ENCODE peak calls at places on chromosomes 5 and 9, in six cellular contexts. G is A549, T is left ventricle myocardium inferior, K is IMR-90, J is esophagus muscularis mucosa, R is prostate gland. N is an unnamed sample. For H3K4me1, the result is how much of the 10 kb centered on the place peaks cover.

GRCh38 chr9:110984890-110985437 is 53.3 kb downstream of the LPAR1 start:
- DNase-seq in R (no peak), T (no peak), G (no peak), J (no peak), K (no peak), N (no peak)

GRCh38 chr9:6655036-6655435 is 9.5 kb upstream of the GLDC start:
- DNase-seq in T (no peak), R (no peak), J (no peak), G (no peak), K (no peak), N (no peak)

GRCh38 chr5:52864376-52864775 is 76.7 kb downstream of the ITGA1 start:
- DNase-seq in R (no peak), G (no peak), J (no peak), K (peak), T (no peak), N (no peak)

GRCh38 chr5:73440262-73440661 is 8.3 kb downstream of the FOXD1 start:
- DNase-seq in G (no peak), R (no peak), T (no peak), K (no peak), J (no peak), N (no peak)

GRCh38 chr5:173050791-173051190 is 5.4 kb upstream of the CREBRF start:
- DNase-seq in K (peak), T (no peak), R (no peak), J (no peak), G (no peak), N (no peak)

GRCh38 chr9:130282000-130282700 is 16.6 kb downstream of the HMCN2 start:
- DNase-seq in J (no peak), T (no peak), R (peak), G (no peak), K (no peak), N (no peak)

GRCh38 chr5:96706433-96707111 is 44.4 kb downstream of the CAST start:
- DNase-seq in G (no peak), R (no peak), K (no peak), J (no peak), T (no peak), N (no peak)

GRCh38 chr9:5786370-5787127 is 46.4 kb downstream of the ERMP1 start:
- DNase-seq in T (no peak), J (no peak), K (peak), G (no peak), R (no peak), N (no peak)

GRCh38 chr9:18274693-18275092 is 199.3 kb upstream of the ADAMTSL1 start:
- DNase-seq in K (no peak), G (no peak), T (no peak), J (no peak), R (no peak), N (no peak)

GRCh38 chr5:163649522-163649921 is 144.1 kb downstream of the MAT2B start:
- DNase-seq in K (peak), J (no peak), G (peak), T (no peak), R (no peak), N (no peak)

GRCh38 chr5:135024956-135025729 is 8.9 kb downstream of the PITX1 start:
- DNase-seq in T (no peak), K (no peak), G (peak), R (no peak), J (no peak), N (peak)

GRCh38 chr9:4832786-4833579 is 40.2 kb downstream of the RCL1 start:
- DNase-seq in R (no peak), T (no peak), G (peak), K (peak), J (no peak), N (no peak)

GRCh38 chr5:624118-624950 is 12.2 kb downstream of the CEP72 start:
- DNase-seq in K (no peak), T (no peak), G (no peak), R (no peak), J (no peak), N (peak)

GRCh38 chr9:127540664-127541041 is 71.4 kb upstream of the STXBP1 start:
- DNase-seq in T (no peak), R (peak), J (no peak), G (no peak), K (no peak), N (peak)

GRCh38 chr9:88173378-88173999 is 35.2 kb upstream of the SPATA31C2 start:
- DNase-seq in K (peak), R (no peak), J (no peak), T (peak), G (peak), N (no peak)

GRCh38 chr9:131429121-131430012 is 35.5 kb downstream of the PRRC2B start:
- DNase-seq in T (no peak), K (peak), G (no peak), J (no peak), R (no peak), N (no peak)

GRCh38 chr9:125631391-125632085 is 75.5 kb downstream of the MAPKAP1 start:
- DNase-seq in T (no peak), K (peak), J (no peak), G (peak), R (peak), N (no peak)

GRCh38 chr9:110571801-110572490 is 7.6 kb downstream of the SVEP1 start:
- DNase-seq in J (no peak), T (no peak), R (no peak), K (peak), G (no peak), N (no peak)

GRCh38 chr5:981466-981865 is 27.1 kb upstream of the NKD2 start:
- DNase-seq in T (no peak), R (no peak), G (no peak), J (no peak), K (no peak), N (no peak)

GRCh38 chr5:157836121-157836753 is 22.7 kb downstream of the CLINT1 start:
- DNase-seq in T (no peak), J (no peak), R (no peak), G (no peak), K (no peak), N (no peak)

GRCh38 chr5:112492291-112492690 is 73.2 kb upstream of the EPB41L4A start:
- DNase-seq in G (peak), J (no peak), R (no peak), T (peak), K (peak), N (no peak)

GRCh38 chr5:219492-219891 is 1.4 kb downstream of the SDHA start:
- DNase-seq in G (no peak), T (no peak), J (no peak), K (peak), R (no peak), N (no peak)

GRCh38 chr5:78497573-78498533 is 137.4 kb downstream of the SCAMP1 start:
- DNase-seq in K (no peak), R (no peak), G (no peak), T (no peak), J (peak), N (no peak)
- H3K4me1 ChIP-seq in K (under half), R (under half), G (under half), T (half or more), J (under half), N (under half)

DNA sequence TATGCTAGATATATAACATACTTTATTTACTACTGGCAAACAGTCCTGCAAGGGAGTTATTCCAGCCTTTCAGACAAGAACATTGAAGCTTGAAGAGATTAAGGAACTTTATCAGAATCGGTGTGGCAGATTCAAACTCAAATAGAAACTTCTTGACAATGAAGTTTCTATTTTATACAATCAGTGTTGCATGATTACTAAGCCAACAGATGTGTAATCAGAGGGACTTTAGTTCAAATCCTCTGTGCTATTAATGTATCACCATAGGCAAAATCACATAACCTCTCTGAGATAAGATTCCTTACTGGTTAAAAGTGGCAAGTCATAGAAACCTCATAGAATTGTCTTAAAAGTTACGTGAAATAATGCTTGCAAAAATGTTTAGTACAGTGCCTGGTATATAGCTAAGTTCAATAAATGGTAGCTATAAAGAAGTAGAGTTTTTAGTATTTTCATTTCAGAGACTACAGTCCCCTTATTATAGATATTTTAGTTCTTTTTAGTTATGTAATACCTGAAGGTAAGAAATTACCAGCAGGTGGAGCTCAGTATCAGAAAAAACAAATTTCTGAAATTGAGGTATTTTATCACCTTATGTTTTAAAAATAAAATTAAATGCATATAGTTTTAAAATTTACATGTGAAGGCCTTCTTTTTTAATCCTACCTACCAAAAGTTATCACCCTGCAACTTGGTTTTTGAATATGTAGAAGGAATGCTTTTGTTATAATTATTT is 172.1 kb downstream of the FER start:
- DNase-seq in K (no peak), R (no peak), J (no peak), G (no peak), T (no peak), N (no peak)
- TF ChIP-seq CTCF in K (peak), R (no peak), J (peak), G (peak), T (peak), N (peak)

DNA sequence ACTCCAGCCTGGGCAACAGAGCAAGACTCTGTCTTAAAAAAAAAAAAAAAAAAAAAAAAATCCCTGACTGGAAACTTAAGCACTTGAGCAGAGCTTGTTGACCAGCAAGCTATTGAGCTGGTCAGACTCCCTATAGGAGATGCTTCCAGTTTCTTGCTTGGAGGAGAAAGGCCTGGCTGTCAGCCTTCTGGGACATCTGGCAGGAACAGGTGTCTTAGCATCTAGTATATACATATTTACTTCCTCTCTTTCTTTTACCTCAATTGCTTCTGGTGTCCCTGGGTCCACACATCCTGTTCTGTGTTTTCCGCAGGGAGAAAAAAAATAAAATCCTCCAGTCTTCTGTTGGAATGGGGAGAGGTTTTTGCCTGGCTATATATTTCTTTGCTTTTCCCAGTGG is 60.1 kb downstream of the PRKACG start:
- DNase-seq in T (no peak), J (no peak), G (no peak), R (no peak), K (no peak), N (no peak)
- H3K27ac ChIP-seq in T (no peak), J (no peak), G (no peak), R (no peak), K (no peak), N (no peak)

GRCh38 chr9:71681708-71682268 is 86.5 kb downstream of the CEMIP2 start:
- DNase-seq in R (no peak), K (peak), T (no peak), J (peak), G (peak), N (no peak)

GRCh38 chr9:71678999-71679398 is 89.3 kb downstream of the CEMIP2 start:
- DNase-seq in K (no peak), J (no peak), T (no peak), G (no peak), R (no peak), N (no peak)

GRCh38 chr9:71683598-71684235 is 84.6 kb downstream of the CEMIP2 start:
- DNase-seq in G (no peak), R (peak), K (peak), T (no peak), J (no peak), N (no peak)

GRCh38 chr9:71680189-71680983 is 87.9 kb downstream of the CEMIP2 start:
- DNase-seq in G (peak), K (peak), R (no peak), T (no peak), J (no peak), N (no peak)

GRCh38 chr9:71681104-71681707 is 87.1 kb downstream of the CEMIP2 start:
- DNase-seq in T (no peak), G (no peak), J (no peak), R (no peak), K (peak), N (no peak)
- H3K4me1 ChIP-seq in T (half or more), G (half or more), J (under half), R (under half), K (under half), N (half or more)

DNA sequence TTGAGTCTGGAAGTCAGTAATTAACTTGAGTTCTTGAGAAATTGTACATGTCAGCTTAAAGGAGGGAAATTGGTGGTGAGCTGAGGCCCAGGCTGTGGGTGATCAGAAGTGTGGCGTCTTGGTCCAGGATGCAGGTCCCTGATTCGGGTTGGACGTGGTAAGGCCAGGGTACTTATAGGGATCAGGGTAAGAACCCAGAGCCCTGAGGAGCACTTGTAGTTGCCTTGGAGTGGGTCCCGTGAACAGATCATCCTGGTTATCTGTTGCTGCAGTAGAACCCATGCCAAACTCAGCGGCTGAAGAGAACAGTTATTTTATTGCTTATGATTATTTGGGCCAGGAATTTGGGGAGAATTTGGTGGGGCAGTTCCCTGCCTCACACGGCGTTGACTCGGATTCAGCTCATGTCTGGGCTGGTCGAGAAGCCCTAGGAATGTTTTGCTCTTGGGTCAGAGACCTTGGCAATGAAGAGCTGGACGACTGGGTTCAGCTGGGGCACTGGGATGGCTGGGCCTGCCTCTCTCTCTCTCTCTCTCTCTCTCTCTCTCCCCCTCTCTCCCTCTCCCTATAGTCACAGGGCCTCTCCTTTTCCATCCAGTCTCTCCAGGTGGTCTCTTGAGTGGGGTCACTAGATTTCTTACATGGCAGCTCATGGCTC is 73.1 kb downstream of the PDZD2 start:
- DNase-seq in R (no peak), G (no peak), J (no peak), K (no peak), T (no peak), N (no peak)
- TF ChIP-seq CTCF in R (no peak), G (no peak), J (no peak), K (no peak), T (no peak), N (no peak)

DNA sequence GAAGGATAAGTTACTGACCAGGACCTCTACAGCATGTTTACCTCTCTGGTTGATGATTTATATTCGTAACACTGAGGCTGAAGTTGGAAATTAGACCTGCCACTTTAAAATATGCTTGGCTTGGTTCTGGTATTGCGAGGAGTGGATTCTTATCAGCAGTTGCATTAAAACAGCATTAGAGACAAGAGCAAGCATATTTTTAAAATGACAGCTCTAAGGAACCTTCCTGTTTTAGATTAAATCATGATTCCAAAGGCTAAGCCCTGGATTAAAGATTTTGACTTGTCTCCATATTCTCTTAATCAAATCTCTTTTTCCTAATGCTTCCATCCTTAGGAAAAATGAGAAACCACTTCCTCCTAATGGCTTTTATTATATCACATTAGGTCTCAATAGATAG is 277.8 kb downstream of the KCTD16 start:
- DNase-seq in K (no peak), J (no peak), T (no peak), R (no peak), G (no peak), N (no peak)
- H3K27ac ChIP-seq in K (no peak), J (no peak), T (no peak), R (no peak), G (no peak), N (no peak)

GRCh38 chr9:133710661-133711427 is 27.3 kb downstream of the SARDH start:
- DNase-seq in J (no peak), R (no peak), T (no peak), G (no peak), K (no peak), N (peak)
- H3K4me1 ChIP-seq in J (under half), R (under half), T (under half), G (under half), K (under half), N (under half)

GRCh38 chr9:123104807-123105206 is 71.3 kb downstream of the GPR21 start:
- DNase-seq in R (no peak), G (no peak), K (no peak), J (no peak), T (no peak), N (no peak)

GRCh38 chr9:123105490-123105889 is 72.0 kb downstream of the GPR21 start:
- DNase-seq in K (no peak), G (no peak), T (no peak), R (no peak), J (no peak), N (no peak)

GRCh38 chr9:123109540-123110279 is 76.2 kb downstream of the GPR21 start:
- DNase-seq in R (no peak), G (no peak), J (peak), T (no peak), K (no peak), N (no peak)

GRCh38 chr9:123108976-123109375 is 75.5 kb downstream of the GPR21 start:
- DNase-seq in R (no peak), T (no peak), G (no peak), K (no peak), J (no peak), N (no peak)

GRCh38 chr9:123107639-123108285 is 74.3 kb downstream of the GPR21 start:
- DNase-seq in R (no peak), K (no peak), G (no peak), J (no peak), T (no peak), N (no peak)
- TF ChIP-seq CTCF in R (no peak), K (no peak), G (no peak), J (no peak), T (no peak), N (no peak)

GRCh38 chr9:121718063-121718462 is 66.6 kb downstream of the DAB2IP start:
- DNase-seq in G (no peak), K (peak), T (peak), J (no peak), R (no peak), N (no peak)
- H3K27ac ChIP-seq in G (no peak), K (peak), T (peak), J (no peak), R (no peak), N (no peak)

GRCh38 chr9:116691607-116692006 is 4.5 kb downstream of the TRIM32 start:
- DNase-seq in G (no peak), R (no peak), T (no peak), J (no peak), K (no peak), N (no peak)
- H3K4me1 ChIP-seq in G (half or more), R (under half), T (half or more), J (under half), K (under half), N (under half)

N was measured in upper lobe of right lung.